ENCODE peak calls at places on chromosomes 5 and 9, in six cellular contexts. I is sigmoid colon, U is right atrium auricular region, Y is GM23338, P is GM23248, G is tibial artery. T is an unnamed sample.
A peak's percentile ranks its signal among the peaks of the same experiment; 100 is the strongest.

GRCh38 chr5:178423431-178423830 is 166.8 kb downstream of the COL23A1 start:
- DNase-seq in I (no peak), U (peak; percentile 44), Y (no peak), P (no peak), G (no peak), T (no peak)

GRCh38 chr9:91047993-91048607 is 246.5 kb downstream of the SYK start:
- DNase-seq in I (no peak), U (peak; percentile 23), Y (no peak), P (peak; percentile 90), G (no peak), T (no peak)

GRCh38 chr9:136525207-136525606 is 20.6 kb downstream of the NOTCH1 start:
- DNase-seq in I (no peak), U (no peak), Y (no peak), P (no peak), G (no peak), T (no peak)

GRCh38 chr5:17203329-17204132 is 13.9 kb upstream of the BASP1 start:
- DNase-seq in I (peak; percentile 64), U (peak; percentile 66), Y (peak; percentile 68), P (peak; percentile 84), G (peak; percentile 25), T (peak; percentile 80)

GRCh38 chr9:95127249-95128176 is 190.0 kb downstream of the FANCC start:
- DNase-seq in I (peak; percentile 94), U (peak; percentile 90), Y (peak; percentile 92), P (peak; percentile 94), G (peak; percentile 92), T (peak; percentile 79)

GRCh38 chr9:115416299-115416698 is 298.3 kb upstream of the TNC start:
- DNase-seq in I (no peak), U (no peak), Y (no peak), P (no peak), G (no peak), T (peak; percentile 42)

GRCh38 chr9:26375448-26375847 is 517.2 kb downstream of the CAAP1 start:
- DNase-seq in I (no peak), U (no peak), Y (no peak), P (no peak), G (no peak), T (no peak)

GRCh38 chr5:132674671-132675506 is 1.1 kb downstream of the IL4 start:
- DNase-seq in I (no peak), U (peak; percentile 54), Y (no peak), P (peak; percentile 99), G (no peak), T (no peak)

GRCh38 chr5:177006265-177006972 is at the start of gene UIMC1:
- DNase-seq in I (peak; percentile 95), U (peak; percentile 88), Y (peak; percentile 96), P (peak; percentile 94), G (peak; percentile 84), T (peak; percentile 88)

GRCh38 chr5:55714339-55714738 is 2.2 kb upstream of the SLC38A9 start:
- DNase-seq in I (no peak), U (no peak), Y (peak; percentile 38), P (no peak), G (no peak), T (peak; percentile 29)

GRCh38 chr5:116666901-116667300 is 92.3 kb upstream of the SEMA6A start:
- DNase-seq in I (no peak), U (no peak), Y (no peak), P (no peak), G (no peak), T (no peak)

GRCh38 chr9:107173422-107174180 is 109.5 kb upstream of the RAD23B start:
- DNase-seq in I (no peak), U (no peak), Y (no peak), P (peak; percentile 39), G (no peak), T (no peak)

GRCh38 chr5:6424110-6424659 is 24.5 kb upstream of the UBE2QL1 start:
- DNase-seq in I (no peak), U (no peak), Y (no peak), P (no peak), G (no peak), T (no peak)

GRCh38 chr5:95864456-95864855 is 41.9 kb upstream of the GLRX start:
- DNase-seq in I (no peak), U (no peak), Y (no peak), P (no peak), G (no peak), T (no peak)

GRCh38 chr5:111070272-111071134 is 1.0 kb upstream of the TSLP start:
- DNase-seq in I (peak; percentile 63), U (no peak), Y (peak; percentile 83), P (peak; percentile 56), G (peak; percentile 26), T (no peak)

GRCh38 chr5:52869391-52869790 is 81.7 kb downstream of the ITGA1 start:
- DNase-seq in I (no peak), U (no peak), Y (no peak), P (no peak), G (no peak), T (peak; percentile 40)

GRCh38 chr9:33418090-33418489 is 15.7 kb upstream of the AQP7 start:
- DNase-seq in I (no peak), U (no peak), Y (no peak), P (no peak), G (no peak), T (peak; percentile 54)

GRCh38 chr5:146529984-146530383 is 14.0 kb upstream of the GPR151 start:
- DNase-seq in I (no peak), U (no peak), Y (no peak), P (no peak), G (no peak), T (no peak)

DNA sequence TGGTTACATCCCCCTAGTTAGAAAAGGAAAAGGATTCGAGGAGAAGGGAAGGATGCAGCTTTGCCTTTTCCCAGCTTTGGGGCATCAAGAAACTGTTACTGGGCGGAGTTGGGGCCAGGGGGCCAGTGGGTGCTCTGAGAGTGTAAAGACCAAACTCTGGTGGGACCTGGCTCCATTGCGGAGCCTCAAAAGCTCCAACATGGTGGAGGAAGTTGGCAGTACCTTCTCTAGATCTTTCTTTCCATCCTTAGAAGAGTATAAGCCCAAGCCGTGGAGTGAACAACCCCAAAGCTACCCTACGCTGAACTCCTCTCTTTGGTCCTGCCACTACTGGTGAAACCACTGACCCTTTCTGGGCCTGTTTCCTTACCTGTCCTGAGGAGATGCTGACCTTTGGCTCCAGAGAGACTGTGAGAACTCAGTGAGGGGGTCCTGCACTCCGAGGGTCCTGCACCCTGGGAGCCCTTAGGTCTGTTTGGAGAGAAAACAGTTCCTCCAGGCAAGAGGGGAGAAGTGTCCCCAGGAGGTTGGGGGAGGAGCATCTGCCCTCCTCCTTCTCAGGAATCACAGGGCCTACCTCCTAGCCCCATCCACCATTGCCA is 1.1 kb upstream of the BARX1 start:
- DNase-seq in I (no peak), U (no peak), Y (no peak), P (no peak), G (no peak), T (no peak)
- H3K4me3 ChIP-seq in I (no peak overlapping the region), U (no peak overlapping the region), Y (peak overlapping the region; percentile 77), P (no peak overlapping the region), G (no peak overlapping the region), T (no peak overlapping the region)

GRCh38 chr9:75106856-75107255 is 18.5 kb downstream of the OSTF1 start:
- DNase-seq in I (peak; percentile 85), U (no peak), Y (no peak), P (no peak), G (no peak), T (no peak)
- H3K27ac ChIP-seq in I (peak overlapping the region; percentile 35), U (peak overlapping the region; percentile 31), Y (no peak overlapping the region), P (no peak overlapping the region), G (no peak overlapping the region), T (no peak overlapping the region)

GRCh38 chr9:21976334-21976875 is 17.8 kb downstream of the CDKN2A start:
- DNase-seq in I (no peak), U (no peak), Y (no peak), P (no peak), G (no peak), T (no peak)
- H3K4me3 ChIP-seq in I (no peak overlapping the region), U (no peak overlapping the region), Y (no peak overlapping the region), P (no peak overlapping the region), G (no peak overlapping the region), T (no peak overlapping the region)

GRCh38 chr9:111974092-111974681 is 77.6 kb downstream of the UGCG start:
- DNase-seq in I (no peak), U (no peak), Y (no peak), P (peak; percentile 86), G (no peak), T (peak; percentile 83)
- H3K27ac ChIP-seq in I (no peak overlapping the region), U (no peak overlapping the region), Y (no peak overlapping the region), P (peak overlapping the region; percentile 20), G (no peak overlapping the region), T (peak overlapping the region; percentile 78)

DNA sequence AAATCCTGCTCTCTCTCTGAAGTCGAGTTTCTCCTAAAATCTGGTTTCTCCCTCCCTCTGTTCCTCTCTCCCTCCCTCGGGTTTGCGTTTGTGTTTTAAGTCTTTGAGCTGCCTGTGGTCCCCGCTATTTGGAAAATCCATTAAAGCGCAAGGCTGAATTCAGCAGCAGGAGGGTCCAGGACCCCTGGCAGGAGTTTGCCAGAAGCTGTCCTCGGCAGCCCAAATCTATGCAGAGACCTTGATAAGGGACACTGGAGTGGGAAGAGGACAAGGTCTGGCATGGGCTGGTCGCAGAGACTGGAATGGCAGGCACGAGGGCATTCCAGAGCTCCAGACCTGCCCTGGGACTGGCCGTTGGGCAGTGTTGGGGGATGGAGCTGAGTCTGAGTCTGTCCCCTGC is 1.1 kb downstream of the PDZD2 start:
- DNase-seq in I (no peak), U (no peak), Y (peak; percentile 64), P (no peak), G (no peak), T (no peak)
- H3K4me3 ChIP-seq in I (no peak overlapping the region), U (peak overlapping the region; percentile 72), Y (peak overlapping the region; percentile 73), P (no peak overlapping the region), G (peak overlapping the region; percentile 78), T (no peak overlapping the region)

DNA sequence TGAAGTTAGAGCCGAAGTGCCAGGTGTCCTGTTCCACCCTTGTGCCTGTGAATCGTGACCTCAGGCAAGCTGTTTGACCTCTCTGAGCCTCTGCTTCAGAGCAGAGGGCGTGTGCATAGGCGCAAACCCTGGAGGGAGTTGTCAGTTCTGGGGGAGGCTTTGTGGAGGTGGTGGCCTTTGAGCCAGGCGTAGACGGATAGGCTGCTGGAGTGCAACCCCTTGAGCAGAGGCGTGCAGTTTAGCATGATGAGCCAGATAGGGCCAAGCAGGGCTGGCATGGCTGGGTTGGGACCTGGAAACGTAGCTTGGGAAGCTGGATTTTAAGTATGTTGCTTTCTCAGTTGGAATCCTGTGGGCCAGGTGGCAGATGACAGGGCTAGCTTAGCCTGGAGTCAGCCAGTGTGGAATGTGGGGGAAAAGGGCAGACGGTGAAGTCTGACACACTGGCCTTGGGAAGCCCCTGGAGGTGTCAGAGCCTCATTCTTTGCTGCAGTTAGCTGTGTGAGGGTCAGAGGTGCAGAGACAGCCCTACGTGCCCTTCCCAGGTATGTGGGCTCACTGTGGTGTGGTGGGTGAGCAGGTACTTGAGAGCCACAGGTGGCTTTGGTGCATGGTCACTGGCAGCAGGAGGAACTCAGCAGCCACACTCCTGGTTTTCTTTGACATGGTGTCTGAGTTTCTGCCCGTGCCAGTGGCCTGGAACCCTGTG is 93.4 kb downstream of the DAB2IP start:
- DNase-seq in I (no peak), U (no peak), Y (peak; percentile 32), P (peak; percentile 66), G (no peak), T (peak; percentile 63)
- H3K27ac ChIP-seq in I (peak overlapping the region; percentile 91), U (peak overlapping the region; percentile 89), Y (peak overlapping the region; percentile 84), P (peak overlapping the region; percentile 67), G (peak overlapping the region; percentile 91), T (no peak overlapping the region)

DNA sequence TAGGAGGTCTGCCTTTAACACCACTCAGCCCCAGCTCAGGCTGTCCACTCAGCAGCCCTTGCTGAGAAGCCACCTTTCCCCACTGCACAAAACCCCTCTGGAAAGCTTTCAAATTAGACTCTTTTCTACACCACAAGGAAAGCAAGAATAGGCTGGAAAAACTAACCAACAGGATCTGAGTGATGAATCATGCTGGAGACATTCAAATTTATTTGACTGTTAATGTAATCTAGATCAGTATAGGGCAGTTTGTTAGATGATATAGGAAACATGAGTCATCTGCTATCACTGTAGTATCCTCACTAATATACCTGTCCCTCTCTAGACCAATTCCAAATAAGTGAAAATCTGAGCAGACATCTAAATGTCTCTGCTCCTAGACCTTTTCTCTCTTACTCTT is 127.8 kb upstream of the PAM start:
- DNase-seq in I (no peak), U (no peak), Y (no peak), P (peak; percentile 54), G (no peak), T (no peak)
- H3K4me3 ChIP-seq in I (no peak overlapping the region), U (no peak overlapping the region), Y (no peak overlapping the region), P (no peak overlapping the region), G (no peak overlapping the region), T (no peak overlapping the region)